ENCODE peak calls at places on chromosomes 6 and 20, in eight cellular contexts. One of them, this sample, is unnamed. For H3K4me1, the result is how much of the 10 kb centered on the place peaks cover.

GRCh38 chr6:166904101-166904746 is 52.1 kb downstream of the RNASET2 start:
- DNase-seq in hepatocyte: no peak
- DNase-seq in PC-3: peak
- DNase-seq in MM.1S: no peak
- DNase-seq in GM23338: peak
- DNase-seq in neural progenitor cell: peak
- DNase-seq in HCT116: no peak
- DNase-seq in SK-N-SH: no peak
- DNase-seq in this sample: no peak

GRCh38 chr6:147127587-147127986 is 76.6 kb upstream of the STXBP5 start:
- DNase-seq in neural progenitor cell: no peak
- DNase-seq in hepatocyte: no peak
- DNase-seq in GM23338: no peak
- DNase-seq in MM.1S: no peak
- DNase-seq in PC-3: peak
- DNase-seq in HCT116: no peak
- DNase-seq in SK-N-SH: no peak
- DNase-seq in this sample: no peak

GRCh38 chr20:3238616-3239025 is 369 bp downstream of the SLC4A11 start:
- DNase-seq in neural progenitor cell: peak
- DNase-seq in HCT116: no peak
- DNase-seq in SK-N-SH: no peak
- DNase-seq in GM23338: peak
- DNase-seq in hepatocyte: peak
- DNase-seq in PC-3: peak
- DNase-seq in MM.1S: peak
- DNase-seq in this sample: peak

GRCh38 chr6:168061269-168062210 is 17.5 kb downstream of the FRMD1 start:
- DNase-seq in HCT116: no peak
- DNase-seq in neural progenitor cell: no peak
- DNase-seq in PC-3: no peak
- DNase-seq in SK-N-SH: no peak
- DNase-seq in MM.1S: no peak
- DNase-seq in hepatocyte: no peak
- DNase-seq in GM23338: no peak
- DNase-seq in this sample: no peak

GRCh38 chr6:170279977-170280688 is 10.7 kb downstream of the DLL1 start:
- DNase-seq in MM.1S: peak
- DNase-seq in neural progenitor cell: no peak
- DNase-seq in hepatocyte: peak
- DNase-seq in HCT116: no peak
- DNase-seq in SK-N-SH: peak
- DNase-seq in GM23338: no peak
- DNase-seq in PC-3: peak
- DNase-seq in this sample: no peak

GRCh38 chr20:56249244-56249955 is 868 bp downstream of the MC3R start:
- DNase-seq in MM.1S: peak
- DNase-seq in neural progenitor cell: peak
- DNase-seq in GM23338: peak
- DNase-seq in PC-3: peak
- DNase-seq in SK-N-SH: peak
- DNase-seq in HCT116: peak
- DNase-seq in hepatocyte: peak
- DNase-seq in this sample: peak

GRCh38 chr6:154410619-154411044 is 54.0 kb upstream of the IPCEF1 start:
- DNase-seq in hepatocyte: peak
- DNase-seq in PC-3: peak
- DNase-seq in neural progenitor cell: no peak
- DNase-seq in SK-N-SH: no peak
- DNase-seq in HCT116: peak
- DNase-seq in MM.1S: no peak
- DNase-seq in GM23338: peak
- DNase-seq in this sample: no peak

GRCh38 chr6:19999319-20000191 is 162.4 kb downstream of the ID4 start:
- DNase-seq in neural progenitor cell: no peak
- DNase-seq in MM.1S: peak
- DNase-seq in SK-N-SH: no peak
- DNase-seq in hepatocyte: no peak
- DNase-seq in HCT116: peak
- DNase-seq in PC-3: peak
- DNase-seq in GM23338: no peak
- DNase-seq in this sample: peak

GRCh38 chr6:153947817-153948447 is 91.1 kb upstream of the OPRM1 start:
- DNase-seq in neural progenitor cell: peak
- DNase-seq in HCT116: peak
- DNase-seq in hepatocyte: peak
- DNase-seq in PC-3: peak
- DNase-seq in GM23338: peak
- DNase-seq in SK-N-SH: peak
- DNase-seq in MM.1S: no peak
- DNase-seq in this sample: peak

GRCh38 chr6:139475231-139475630 is 100.8 kb upstream of the CITED2 start:
- DNase-seq in neural progenitor cell: no peak
- DNase-seq in PC-3: no peak
- DNase-seq in SK-N-SH: no peak
- DNase-seq in MM.1S: no peak
- DNase-seq in GM23338: peak
- DNase-seq in hepatocyte: no peak
- DNase-seq in HCT116: no peak
- DNase-seq in this sample: no peak

GRCh38 chr6:139472341-139473038 is 98.0 kb upstream of the CITED2 start:
- DNase-seq in MM.1S: no peak
- DNase-seq in GM23338: no peak
- DNase-seq in HCT116: no peak
- DNase-seq in neural progenitor cell: no peak
- DNase-seq in hepatocyte: no peak
- DNase-seq in PC-3: no peak
- DNase-seq in SK-N-SH: no peak
- DNase-seq in this sample: no peak

GRCh38 chr6:139473731-139474130 is 99.3 kb upstream of the CITED2 start:
- DNase-seq in PC-3: no peak
- DNase-seq in GM23338: no peak
- DNase-seq in hepatocyte: no peak
- DNase-seq in neural progenitor cell: no peak
- DNase-seq in SK-N-SH: no peak
- DNase-seq in HCT116: no peak
- DNase-seq in MM.1S: no peak
- DNase-seq in this sample: no peak

GRCh38 chr6:139473239-139473701 is 98.8 kb upstream of the CITED2 start:
- DNase-seq in GM23338: peak
- DNase-seq in neural progenitor cell: peak
- DNase-seq in HCT116: no peak
- DNase-seq in MM.1S: no peak
- DNase-seq in SK-N-SH: no peak
- DNase-seq in PC-3: no peak
- DNase-seq in hepatocyte: no peak
- DNase-seq in this sample: no peak

GRCh38 chr6:139474145-139475108 is 100.0 kb upstream of the CITED2 start:
- DNase-seq in HCT116: no peak
- DNase-seq in neural progenitor cell: peak
- DNase-seq in hepatocyte: peak
- DNase-seq in GM23338: peak
- DNase-seq in SK-N-SH: no peak
- DNase-seq in PC-3: no peak
- DNase-seq in MM.1S: no peak
- DNase-seq in this sample: no peak
- TF ChIP-seq EZH2phosphoT487 in HCT116: no peak
- TF ChIP-seq EZH2phosphoT487 in neural progenitor cell: no peak
- TF ChIP-seq EZH2phosphoT487 in hepatocyte: no peak
- TF ChIP-seq EZH2phosphoT487 in GM23338: no peak
- TF ChIP-seq EZH2phosphoT487 in SK-N-SH: no peak
- TF ChIP-seq EZH2phosphoT487 in PC-3: no peak
- TF ChIP-seq EZH2phosphoT487 in MM.1S: no peak
- TF ChIP-seq EZH2phosphoT487 in this sample: no peak

GRCh38 chr6:89385846-89386245 is 26.2 kb downstream of the RRAGD start:
- DNase-seq in hepatocyte: no peak
- DNase-seq in PC-3: no peak
- DNase-seq in MM.1S: no peak
- DNase-seq in neural progenitor cell: no peak
- DNase-seq in GM23338: no peak
- DNase-seq in SK-N-SH: no peak
- DNase-seq in HCT116: no peak
- DNase-seq in this sample: peak

GRCh38 chr6:89388846-89389245 is 23.2 kb downstream of the RRAGD start:
- DNase-seq in SK-N-SH: no peak
- DNase-seq in HCT116: no peak
- DNase-seq in hepatocyte: no peak
- DNase-seq in neural progenitor cell: no peak
- DNase-seq in GM23338: no peak
- DNase-seq in MM.1S: no peak
- DNase-seq in PC-3: no peak
- DNase-seq in this sample: no peak

GRCh38 chr6:89386917-89387491 is 25.1 kb downstream of the RRAGD start:
- DNase-seq in HCT116: no peak
- DNase-seq in GM23338: no peak
- DNase-seq in PC-3: no peak
- DNase-seq in hepatocyte: no peak
- DNase-seq in neural progenitor cell: no peak
- DNase-seq in SK-N-SH: no peak
- DNase-seq in MM.1S: no peak
- DNase-seq in this sample: no peak

GRCh38 chr6:89385156-89385667 is 26.9 kb downstream of the RRAGD start:
- DNase-seq in neural progenitor cell: no peak
- DNase-seq in SK-N-SH: no peak
- DNase-seq in HCT116: no peak
- DNase-seq in MM.1S: no peak
- DNase-seq in hepatocyte: no peak
- DNase-seq in GM23338: no peak
- DNase-seq in PC-3: peak
- DNase-seq in this sample: no peak

DNA sequence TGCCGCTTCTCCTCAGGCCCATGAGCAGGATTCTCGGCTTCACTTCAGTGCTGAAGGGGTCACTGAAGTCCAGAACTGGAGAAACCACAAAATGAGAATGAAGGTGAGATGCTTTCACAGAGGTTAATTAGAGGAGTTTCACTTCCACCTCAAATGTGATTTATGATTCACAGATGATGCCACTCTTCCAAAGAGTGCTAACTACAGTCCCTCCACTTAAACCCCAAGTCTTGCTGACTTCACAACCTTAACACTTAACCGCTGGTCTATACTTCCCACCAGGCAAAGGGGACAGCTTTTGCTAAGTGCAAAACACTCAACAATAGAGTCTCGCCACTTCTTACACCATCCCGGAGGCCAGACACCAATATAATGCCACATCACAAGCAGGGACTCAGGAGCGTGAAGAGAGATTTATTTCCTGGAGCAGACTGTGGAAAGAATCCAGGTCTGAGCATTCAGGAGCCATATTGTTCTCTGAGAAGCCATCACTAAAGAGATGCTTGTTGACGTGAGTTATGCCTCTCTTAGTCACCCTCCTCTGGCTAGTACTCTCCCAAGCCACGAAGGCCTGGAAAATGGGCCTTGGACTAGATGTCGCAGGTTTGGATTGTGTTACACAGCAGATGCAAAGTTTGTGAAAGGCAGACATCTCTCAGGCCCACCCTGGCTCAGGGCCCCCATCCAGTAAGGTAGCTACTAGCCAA is 24.4 kb downstream of the RRAGD start:
- DNase-seq in MM.1S: peak
- DNase-seq in GM23338: no peak
- DNase-seq in HCT116: no peak
- DNase-seq in PC-3: no peak
- DNase-seq in SK-N-SH: no peak
- DNase-seq in hepatocyte: no peak
- DNase-seq in neural progenitor cell: no peak
- DNase-seq in this sample: peak
- H3K4me1 ChIP-seq in MM.1S: under half
- H3K4me1 ChIP-seq in GM23338: under half
- H3K4me1 ChIP-seq in HCT116: under half
- H3K4me1 ChIP-seq in PC-3: under half
- H3K4me1 ChIP-seq in SK-N-SH: under half
- H3K4me1 ChIP-seq in hepatocyte: under half
- H3K4me1 ChIP-seq in neural progenitor cell: under half
- H3K4me1 ChIP-seq in this sample: half or more

GRCh38 chr6:1477432-1478090 is 88.2 kb downstream of the FOXF2 start:
- DNase-seq in MM.1S: no peak
- DNase-seq in GM23338: peak
- DNase-seq in neural progenitor cell: no peak
- DNase-seq in hepatocyte: peak
- DNase-seq in SK-N-SH: no peak
- DNase-seq in PC-3: peak
- DNase-seq in HCT116: no peak
- DNase-seq in this sample: no peak
- TF ChIP-seq CTCF in MM.1S: no peak
- TF ChIP-seq CTCF in GM23338: no peak
- TF ChIP-seq CTCF in neural progenitor cell: no peak
- TF ChIP-seq CTCF in hepatocyte: peak
- TF ChIP-seq CTCF in SK-N-SH: no peak
- TF ChIP-seq CTCF in PC-3: peak
- TF ChIP-seq CTCF in HCT116: no peak
- TF ChIP-seq CTCF in this sample: no peak

GRCh38 chr6:108836061-108836460 is 12.2 kb upstream of the ARMC2 start:
- DNase-seq in hepatocyte: no peak
- DNase-seq in SK-N-SH: no peak
- DNase-seq in MM.1S: peak
- DNase-seq in HCT116: no peak
- DNase-seq in neural progenitor cell: no peak
- DNase-seq in PC-3: no peak
- DNase-seq in GM23338: no peak
- DNase-seq in this sample: no peak

GRCh38 chr6:108839068-108839467 is 9.2 kb upstream of the ARMC2 start:
- DNase-seq in MM.1S: no peak
- DNase-seq in hepatocyte: no peak
- DNase-seq in HCT116: no peak
- DNase-seq in neural progenitor cell: peak
- DNase-seq in PC-3: no peak
- DNase-seq in SK-N-SH: peak
- DNase-seq in GM23338: peak
- DNase-seq in this sample: no peak

GRCh38 chr6:108838101-108838717 is 10.0 kb upstream of the ARMC2 start:
- DNase-seq in MM.1S: no peak
- DNase-seq in GM23338: peak
- DNase-seq in hepatocyte: peak
- DNase-seq in HCT116: no peak
- DNase-seq in PC-3: peak
- DNase-seq in SK-N-SH: no peak
- DNase-seq in neural progenitor cell: peak
- DNase-seq in this sample: no peak

GRCh38 chr6:108835218-108835850 is 12.9 kb upstream of the ARMC2 start:
- DNase-seq in hepatocyte: peak
- DNase-seq in HCT116: peak
- DNase-seq in PC-3: peak
- DNase-seq in GM23338: peak
- DNase-seq in SK-N-SH: peak
- DNase-seq in MM.1S: peak
- DNase-seq in neural progenitor cell: peak
- DNase-seq in this sample: peak

GRCh38 chr6:108837236-108837971 is 10.8 kb upstream of the ARMC2 start:
- DNase-seq in SK-N-SH: no peak
- DNase-seq in MM.1S: peak
- DNase-seq in hepatocyte: no peak
- DNase-seq in neural progenitor cell: no peak
- DNase-seq in HCT116: no peak
- DNase-seq in GM23338: no peak
- DNase-seq in PC-3: peak
- DNase-seq in this sample: peak
- TF ChIP-seq EZH2phosphoT487 in SK-N-SH: no peak
- TF ChIP-seq EZH2phosphoT487 in MM.1S: no peak
- TF ChIP-seq EZH2phosphoT487 in hepatocyte: no peak
- TF ChIP-seq EZH2phosphoT487 in neural progenitor cell: no peak
- TF ChIP-seq EZH2phosphoT487 in HCT116: no peak
- TF ChIP-seq EZH2phosphoT487 in GM23338: no peak
- TF ChIP-seq EZH2phosphoT487 in PC-3: no peak
- TF ChIP-seq EZH2phosphoT487 in this sample: no peak

This sample was measured in OCI-LY7.